ENCODE peak calls at places on chromosomes 1 and 21, in eight cellular contexts. N is brain microvascular endothelial cell, S is left ventricle myocardium inferior, D is heart left ventricle, W is transverse colon, L is psoas muscle, M is body of pancreas, R is neuronal stem cell. J is an unnamed sample.

GRCh38 chr1:111475706-111476105 is 1.9 kb downstream of the C1orf162 start:
- DNase-seq in N (no peak), S (no peak), D (no peak), W (no peak), L (no peak), M (no peak), R (no peak), J (no peak)

GRCh38 chr1:218345673-218346390 is 696 bp downstream of the TGFB2 start:
- DNase-seq in N (peak), S (peak), D (peak), W (peak), L (peak), M (peak), R (no peak), J (no peak)

GRCh38 chr1:10515627-10516026 is 40.9 kb downstream of the PEX14 start:
- DNase-seq in N (no peak), S (no peak), D (no peak), W (no peak), L (no peak), M (no peak), R (no peak), J (no peak)

GRCh38 chr1:230568676-230569075 is 73.6 kb upstream of the COG2 start:
- DNase-seq in N (no peak), S (no peak), D (no peak), W (no peak), L (no peak), M (no peak), R (no peak), J (no peak)

GRCh38 chr1:14875781-14876564 is 277.5 kb downstream of the KAZN start:
- DNase-seq in N (no peak), S (no peak), D (no peak), W (no peak), L (no peak), M (peak), R (no peak), J (no peak)

GRCh38 chr1:8358897-8359616 is 41.1 kb downstream of the SLC45A1 start:
- DNase-seq in N (no peak), S (no peak), D (no peak), W (no peak), L (peak), M (no peak), R (no peak), J (no peak)

GRCh38 chr1:7047866-7048265 is 262.6 kb downstream of the CAMTA1 start:
- DNase-seq in N (no peak), S (no peak), D (no peak), W (no peak), L (no peak), M (no peak), R (no peak), J (no peak)

GRCh38 chr21:38815060-38815405 is 9.3 kb downstream of the ETS2 start:
- DNase-seq in N (peak), S (no peak), D (no peak), W (no peak), L (no peak), M (no peak), R (no peak), J (no peak)

GRCh38 chr21:31397939-31398338 is 53.9 kb upstream of the TIAM1 start:
- DNase-seq in N (no peak), S (no peak), D (no peak), W (no peak), L (no peak), M (no peak), R (no peak), J (no peak)

GRCh38 chr1:119364640-119365039 is 3.9 kb upstream of the HAO2 start:
- DNase-seq in N (no peak), S (no peak), D (no peak), W (no peak), L (no peak), M (no peak), R (no peak), J (no peak)

GRCh38 chr21:26847951-26848350 is 2.7 kb upstream of the ADAMTS1 start:
- DNase-seq in N (no peak), S (no peak), D (no peak), W (no peak), L (no peak), M (no peak), R (no peak), J (no peak)

GRCh38 chr1:55974714-55975441 is 604.5 kb downstream of the PLPP3 start:
- DNase-seq in N (peak), S (no peak), D (no peak), W (no peak), L (no peak), M (no peak), R (no peak), J (peak)

GRCh38 chr1:213615226-213615881 is 372.4 kb upstream of the PROX1 start:
- DNase-seq in N (no peak), S (no peak), D (no peak), W (no peak), L (no peak), M (no peak), R (no peak), J (no peak)

GRCh38 chr1:43637267-43637666 is 12.7 kb upstream of the KDM4A start:
- DNase-seq in N (no peak), S (no peak), D (no peak), W (no peak), L (no peak), M (no peak), R (no peak), J (no peak)

GRCh38 chr1:29243023-29243862 is 6.9 kb downstream of the PTPRU start:
- DNase-seq in N (no peak), S (no peak), D (no peak), W (no peak), L (no peak), M (no peak), R (no peak), J (no peak)

GRCh38 chr1:22216210-22216883 is 73.5 kb upstream of the WNT4 start:
- DNase-seq in N (no peak), S (no peak), D (no peak), W (no peak), L (no peak), M (no peak), R (no peak), J (no peak)

GRCh38 chr1:156574039-156574633 is 1.8 kb upstream of the IQGAP3 start:
- DNase-seq in N (no peak), S (no peak), D (no peak), W (no peak), L (no peak), M (no peak), R (no peak), J (no peak)

GRCh38 chr1:156566436-156566835 is 5.9 kb downstream of the IQGAP3 start:
- DNase-seq in N (no peak), S (no peak), D (no peak), W (no peak), L (no peak), M (no peak), R (no peak), J (no peak)

GRCh38 chr1:156571959-156572662 is at the start of gene IQGAP3:
- DNase-seq in N (peak), S (peak), D (peak), W (peak), L (peak), M (peak), R (peak), J (peak)

GRCh38 chr1:156572663-156573018 is 276 bp upstream of the IQGAP3 start:
- DNase-seq in N (no peak), S (no peak), D (no peak), W (no peak), L (no peak), M (no peak), R (no peak), J (no peak)

DNA sequence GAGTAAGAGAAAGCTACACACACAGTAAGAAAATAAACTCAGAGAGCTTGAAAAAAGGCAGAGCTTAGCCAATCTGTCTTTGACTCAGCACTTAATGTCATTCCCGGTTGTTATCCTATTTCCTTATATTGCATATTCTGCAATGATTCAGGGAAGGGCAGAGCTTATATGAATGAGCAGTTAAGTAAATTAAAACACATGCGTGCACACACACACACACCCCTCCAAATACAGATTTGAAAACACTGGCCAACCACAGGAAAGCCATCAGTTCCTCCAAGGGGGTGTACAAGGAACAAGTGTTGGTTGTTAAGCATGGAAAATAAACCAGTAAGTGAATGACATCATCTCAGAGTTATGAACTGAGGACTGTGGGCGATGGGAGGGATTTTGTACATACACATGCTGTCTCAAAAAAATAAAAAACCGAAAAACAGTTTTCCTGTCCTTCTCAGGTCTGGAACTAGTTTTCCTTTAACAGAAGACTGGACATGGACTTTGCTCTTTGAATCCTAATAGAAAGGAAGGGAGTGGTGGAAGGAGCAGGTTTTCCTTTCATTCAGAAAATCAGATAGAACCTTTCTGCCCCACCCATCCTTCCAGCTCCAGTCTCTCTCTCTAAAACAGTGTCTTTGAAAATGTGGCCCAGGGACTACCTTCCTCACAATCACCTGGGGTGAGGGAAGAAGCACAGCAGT is 955 bp downstream of the IQGAP3 start:
- DNase-seq in N (peak), S (no peak), D (no peak), W (no peak), L (no peak), M (no peak), R (no peak), J (peak)
- H3K27ac ChIP-seq in N (peak), S (no peak), D (no peak), W (peak), L (no peak), M (no peak), R (no peak), J (peak)

GRCh38 chr1:223662943-223663342 is 2.6 kb downstream of the CAPN8 start:
- DNase-seq in N (no peak), S (no peak), D (no peak), W (no peak), L (no peak), M (no peak), R (no peak), J (no peak)

GRCh38 chr1:223667484-223668182 is 2.1 kb upstream of the CAPN8 start:
- DNase-seq in N (no peak), S (no peak), D (no peak), W (no peak), L (no peak), M (no peak), R (no peak), J (no peak)

GRCh38 chr1:223664106-223664505 is 1.4 kb downstream of the CAPN8 start:
- DNase-seq in N (no peak), S (no peak), D (no peak), W (no peak), L (no peak), M (peak), R (no peak), J (no peak)

GRCh38 chr1:223669003-223669402 is 3.5 kb upstream of the CAPN8 start:
- DNase-seq in N (no peak), S (no peak), D (no peak), W (no peak), L (no peak), M (no peak), R (no peak), J (no peak)

GRCh38 chr1:223665592-223666312 is at the start of gene CAPN8:
- DNase-seq in N (no peak), S (no peak), D (no peak), W (peak), L (no peak), M (peak), R (no peak), J (no peak)
- H3K4me3 ChIP-seq in N (no peak), S (no peak), D (no peak), W (peak), L (no peak), M (no peak), R (peak), J (no peak)

GRCh38 chr1:241118049-241118448 is 239.0 kb downstream of the RGS7 start:
- DNase-seq in N (no peak), S (no peak), D (no peak), W (no peak), L (no peak), M (no peak), R (no peak), J (no peak)
- H3K27ac ChIP-seq in N (no peak), S (no peak), D (no peak), W (no peak), L (no peak), M (no peak), R (no peak), J (no peak)

DNA sequence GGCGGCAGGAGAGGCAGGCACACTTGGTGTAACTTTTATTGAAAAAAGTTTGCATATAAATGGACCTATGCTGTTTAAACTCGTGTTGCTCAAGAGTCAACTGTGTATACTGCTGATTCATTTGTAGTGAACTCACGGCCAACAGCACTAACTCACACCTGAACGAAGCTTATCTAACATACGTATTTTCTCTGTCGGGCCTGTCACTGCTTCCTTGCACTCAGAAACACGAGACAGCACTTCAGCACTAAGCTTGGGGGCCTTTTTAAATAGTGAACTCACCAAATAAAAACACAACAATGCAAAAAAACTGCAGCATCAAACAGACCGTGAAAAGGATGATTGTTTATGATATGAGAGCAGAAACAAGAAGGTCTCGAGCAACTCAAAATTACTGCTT is 58.9 kb upstream of the NEK2 start:
- DNase-seq in N (no peak), S (no peak), D (no peak), W (no peak), L (no peak), M (peak), R (no peak), J (no peak)
- H3K4me3 ChIP-seq in N (no peak), S (no peak), D (no peak), W (no peak), L (no peak), M (no peak), R (no peak), J (no peak)

GRCh38 chr1:182297312-182297711 is 94.3 kb downstream of the GLUL start:
- DNase-seq in N (no peak), S (no peak), D (no peak), W (no peak), L (no peak), M (no peak), R (no peak), J (no peak)

GRCh38 chr1:182303778-182304177 is 87.8 kb downstream of the GLUL start:
- DNase-seq in N (no peak), S (no peak), D (no peak), W (no peak), L (no peak), M (no peak), R (no peak), J (no peak)

GRCh38 chr1:182301026-182301436 is 90.6 kb downstream of the GLUL start:
- DNase-seq in N (no peak), S (no peak), D (no peak), W (no peak), L (no peak), M (no peak), R (no peak), J (no peak)

GRCh38 chr1:182301467-182302198 is 90.0 kb downstream of the GLUL start:
- DNase-seq in N (no peak), S (peak), D (peak), W (peak), L (no peak), M (peak), R (no peak), J (no peak)

GRCh38 chr1:182299728-182300581 is 91.6 kb downstream of the GLUL start:
- DNase-seq in N (no peak), S (peak), D (peak), W (peak), L (peak), M (peak), R (no peak), J (no peak)
- H3K27ac ChIP-seq in N (no peak), S (peak), D (peak), W (peak), L (no peak), M (peak), R (no peak), J (no peak)

DNA sequence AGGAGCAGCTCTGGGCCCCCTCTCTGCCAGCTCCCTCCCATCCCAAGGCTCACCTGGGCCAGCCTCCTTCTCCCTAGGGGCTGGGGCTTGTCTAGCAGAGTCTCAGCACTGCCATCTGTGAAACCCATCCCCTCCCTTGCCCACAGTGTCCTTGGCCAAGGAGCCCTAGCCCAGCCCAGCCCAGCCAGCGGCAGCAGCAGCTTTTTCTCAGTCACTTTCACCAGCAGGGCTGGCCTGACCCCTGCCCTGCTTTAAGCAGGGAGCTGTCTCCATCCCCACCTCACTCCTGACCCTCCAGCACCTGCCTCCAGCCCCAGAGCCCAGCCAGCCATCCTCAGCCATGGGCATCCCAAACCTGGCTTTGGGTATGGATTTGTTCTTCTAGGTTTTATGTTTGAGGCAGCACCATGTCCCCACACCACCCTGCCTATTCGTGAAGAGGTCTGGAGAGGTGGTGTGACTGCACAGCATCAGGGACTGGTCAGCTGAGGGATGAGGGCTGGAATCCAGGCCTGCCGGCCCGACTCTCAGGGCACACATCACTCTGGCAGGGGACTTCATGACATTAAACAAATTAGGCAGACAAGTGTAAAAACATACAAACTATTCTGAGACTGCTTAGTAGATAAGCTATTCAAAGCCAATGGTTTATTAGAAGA is 36.1 kb upstream of the ABCG1 start:
- DNase-seq in N (no peak), S (no peak), D (no peak), W (no peak), L (no peak), M (no peak), R (no peak), J (no peak)
- H3K4me3 ChIP-seq in N (no peak), S (no peak), D (no peak), W (no peak), L (no peak), M (no peak), R (no peak), J (no peak)

DNA sequence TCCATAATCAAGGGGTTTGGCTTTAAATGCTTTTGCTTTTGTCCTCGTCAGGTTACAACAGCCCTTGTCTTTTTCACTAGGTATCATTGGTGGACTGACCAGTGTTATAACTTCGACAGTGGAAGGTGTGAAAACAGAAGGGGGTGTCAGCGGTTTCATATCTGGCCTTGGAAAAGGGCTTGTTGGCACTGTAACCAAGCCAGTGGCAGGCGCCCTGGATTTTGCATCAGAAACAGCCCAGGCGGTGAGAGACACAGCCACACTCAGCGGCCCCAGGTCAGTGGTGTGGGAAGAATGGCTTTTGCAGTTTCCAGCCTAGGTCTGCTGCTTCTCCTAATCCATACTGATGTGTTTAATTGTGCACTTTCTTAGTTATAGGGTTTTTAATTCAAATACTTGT is 157.9 kb downstream of the DHRS3 start:
- DNase-seq in N (no peak), S (peak), D (peak), W (no peak), L (no peak), M (peak), R (no peak), J (no peak)
- H3K27ac ChIP-seq in N (no peak), S (peak), D (peak), W (peak), L (peak), M (peak), R (no peak), J (peak)

DNA sequence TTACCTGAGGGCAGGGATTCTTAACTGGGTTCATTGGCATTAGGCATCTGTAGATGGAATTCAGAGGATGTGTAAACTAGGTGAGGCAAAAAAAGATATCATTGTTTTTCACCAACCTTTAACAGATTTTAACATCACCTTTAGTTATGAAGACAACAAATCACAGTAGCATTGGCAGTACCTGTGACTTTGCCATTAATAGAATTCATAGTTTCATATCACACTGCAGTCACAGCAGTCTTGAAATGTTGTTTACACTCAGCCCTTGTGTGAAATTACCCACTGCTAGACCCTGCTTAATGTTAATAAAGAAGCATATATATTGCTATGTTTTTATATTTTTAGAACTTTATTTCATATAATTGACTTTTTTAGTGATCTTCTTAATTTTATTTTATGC is 1.7 kb upstream of the INAVA start:
- DNase-seq in N (no peak), S (no peak), D (no peak), W (no peak), L (no peak), M (no peak), R (no peak), J (no peak)
- H3K4me3 ChIP-seq in N (no peak), S (no peak), D (no peak), W (no peak), L (no peak), M (no peak), R (peak), J (no peak)

DNA sequence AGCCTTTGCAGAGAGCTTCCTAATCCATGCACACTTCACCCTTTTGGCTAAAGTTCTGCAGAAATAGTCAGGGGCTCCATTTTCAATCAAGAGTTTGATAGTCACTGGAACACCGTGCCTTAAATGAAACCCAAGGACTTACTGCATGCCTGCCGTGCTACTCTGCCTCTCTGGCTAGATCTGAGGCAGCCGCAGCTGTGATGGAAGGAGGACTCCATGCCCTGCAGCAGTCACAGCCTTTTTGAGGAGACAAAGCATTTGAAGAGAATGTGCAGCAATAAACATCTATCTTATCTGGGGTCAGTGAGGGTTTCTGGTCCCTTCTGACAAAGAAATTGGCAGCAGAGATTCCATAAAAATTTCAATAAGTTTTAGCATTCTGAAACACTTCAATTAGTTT is 78.1 kb downstream of the BCAR3 start:
- DNase-seq in N (no peak), S (no peak), D (no peak), W (no peak), L (no peak), M (no peak), R (no peak), J (no peak)
- H3K27ac ChIP-seq in N (no peak), S (peak), D (no peak), W (no peak), L (peak), M (no peak), R (no peak), J (no peak)

J was measured in AG04450.